ENCODE peak calls at places on chromosomes 2 and 18, in eight cellular contexts. K, D, M, O, G, N, B and T are unnamed samples.
A peak's percentile ranks its signal among the peaks of the same experiment; 100 is the strongest.

GRCh38 chr18:36454848-36455458 is 157.4 kb downstream of the FHOD3 start:
- DNase-seq in D (no peak), G (no peak), N (no peak), K (no peak), B (no peak), O (no peak), M (no peak), T (no peak)

GRCh38 chr2:61758991-61759390 is 94.9 kb downstream of the FAM161A start:
- DNase-seq in D (no peak), N (no peak), B (peak; percentile 99), M (no peak), O (no peak), G (no peak), K (no peak), T (no peak)

GRCh38 chr2:113175736-113176695 is 2.2 kb downstream of the PSD4 start:
- DNase-seq in G (peak; percentile 39), N (no peak), K (no peak), D (no peak), B (no peak), M (no peak), O (peak; percentile 44), T (no peak)

GRCh38 chr2:136117391-136117841 is 533 bp downstream of the CXCR4 start:
- DNase-seq in K (no peak), O (peak; percentile 65), B (peak; percentile 46), D (peak; percentile 29), M (no peak), G (peak; percentile 64), N (peak; percentile 68), T (no peak)

GRCh38 chr2:75241696-75242095 is 42.4 kb upstream of the TACR1 start:
- DNase-seq in D (no peak), N (no peak), B (peak; percentile 37), M (peak; percentile 11), G (no peak), O (no peak), K (no peak), T (no peak)

GRCh38 chr2:59875836-59876235 is 677.6 kb downstream of the BCL11A start:
- DNase-seq in B (no peak), D (no peak), K (no peak), G (no peak), M (no peak), O (no peak), N (no peak), T (no peak)

GRCh38 chr2:96767135-96767871 is 6.6 kb downstream of the CNNM4 start:
- DNase-seq in N (no peak), O (no peak), K (no peak), G (no peak), B (no peak), D (no peak), M (no peak), T (no peak)

GRCh38 chr2:238274152-238274865 is 14.1 kb downstream of the PER2 start:
- DNase-seq in D (no peak), K (no peak), O (no peak), N (no peak), G (no peak), B (no peak), M (no peak), T (no peak)